ENCODE peak calls at places on chromosome 15, in four cellular contexts. F, M, V and I are unnamed samples.

GRCh38 chr15:59456114-59456513 is 18.1 kb downstream of the FAM81A start:
- DNase-seq in F (no peak), M (no peak), V (no peak), I (no peak)

GRCh38 chr15:28014623-28015200 is 84.4 kb downstream of the OCA2 start:
- DNase-seq in F (no peak), M (no peak), V (no peak), I (no peak)

GRCh38 chr15:50458301-50458700 is 34.1 kb downstream of the USP8 start:
- DNase-seq in F (no peak), M (no peak), V (no peak), I (no peak)

GRCh38 chr15:75666823-75667501 is 19.2 kb downstream of the SNX33 start:
- DNase-seq in F (peak), M (no peak), V (no peak), I (peak)

GRCh38 chr15:101637549-101638318 is 14.4 kb downstream of the TM2D3 start:
- DNase-seq in F (no peak), M (no peak), V (no peak), I (peak)

GRCh38 chr15:76196286-76196948 is 114.9 kb downstream of the ETFA start:
- DNase-seq in F (peak), M (no peak), V (no peak), I (peak)

GRCh38 chr15:25333049-25333448 is 105.8 kb downstream of the UBE3A start:
- DNase-seq in F (no peak), M (no peak), V (no peak), I (no peak)

GRCh38 chr15:25501828-25502446 is 63.1 kb upstream of the UBE3A start:
- DNase-seq in F (peak), M (peak), V (no peak), I (peak)

GRCh38 chr15:77632760-77633133 is at the start of gene LINGO1:
- DNase-seq in F (peak), M (no peak), V (no peak), I (no peak)

GRCh38 chr15:40953713-40954074 is 423 bp downstream of the CHAC1 start:
- DNase-seq in F (peak), M (no peak), V (no peak), I (no peak)

GRCh38 chr15:101811902-101812301 is at the start of gene OR4F15:
- DNase-seq in F (no peak), M (no peak), V (no peak), I (no peak)

GRCh38 chr15:59965741-59966140 is 38.4 kb upstream of the FOXB1 start:
- DNase-seq in F (no peak), M (no peak), V (no peak), I (no peak)

GRCh38 chr15:100997442-100997841 is 78.3 kb downstream of the LRRK1 start:
- DNase-seq in F (no peak), M (no peak), V (no peak), I (peak)

GRCh38 chr15:34331809-34332208 is 5.8 kb downstream of the SLC12A6 start:
- DNase-seq in F (no peak), M (no peak), V (no peak), I (no peak)

GRCh38 chr15:60370105-60370803 is 27.5 kb downstream of the ANXA2 start:
- DNase-seq in F (peak), M (no peak), V (no peak), I (no peak)

GRCh38 chr15:56871180-56871579 is 47.3 kb upstream of the TCF12 start:
- DNase-seq in F (peak), M (no peak), V (no peak), I (peak)

GRCh38 chr15:63203451-63204090 is 14.2 kb downstream of the RAB8B start:
- DNase-seq in F (no peak), M (no peak), V (no peak), I (peak)

DNA sequence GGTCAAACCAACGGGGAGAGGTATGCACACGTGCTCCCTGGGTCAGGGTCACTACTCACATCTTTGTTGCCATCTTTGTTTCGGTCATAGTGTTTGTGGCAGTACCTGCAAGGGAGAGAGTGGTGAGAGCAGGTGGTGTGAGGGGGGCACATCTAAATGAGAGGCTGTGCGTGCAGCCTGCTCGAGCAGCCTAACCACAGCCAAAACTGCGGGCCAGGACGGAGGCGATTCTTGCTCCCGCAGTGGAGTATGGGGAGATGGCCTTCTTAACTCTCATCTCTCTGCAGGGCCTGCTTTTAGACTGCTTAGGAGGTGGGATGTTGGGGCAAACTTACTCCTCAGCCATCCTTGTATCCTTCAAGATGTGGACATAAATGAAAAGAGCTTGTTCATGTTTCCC is 6.9 kb upstream of the PLA2G4F start:
- DNase-seq in F (no peak), M (no peak), V (no peak), I (no peak)
- H2AFZ ChIP-seq in F (no peak), M (no peak), V (no peak), I (no peak)

GRCh38 chr15:93917181-93917580 is 314.2 kb upstream of the MCTP2 start:
- DNase-seq in F (no peak), M (no peak), V (no peak), I (no peak)

GRCh38 chr15:93913871-93914270 is 317.5 kb upstream of the MCTP2 start:
- DNase-seq in F (no peak), M (no peak), V (no peak), I (no peak)

DNA sequence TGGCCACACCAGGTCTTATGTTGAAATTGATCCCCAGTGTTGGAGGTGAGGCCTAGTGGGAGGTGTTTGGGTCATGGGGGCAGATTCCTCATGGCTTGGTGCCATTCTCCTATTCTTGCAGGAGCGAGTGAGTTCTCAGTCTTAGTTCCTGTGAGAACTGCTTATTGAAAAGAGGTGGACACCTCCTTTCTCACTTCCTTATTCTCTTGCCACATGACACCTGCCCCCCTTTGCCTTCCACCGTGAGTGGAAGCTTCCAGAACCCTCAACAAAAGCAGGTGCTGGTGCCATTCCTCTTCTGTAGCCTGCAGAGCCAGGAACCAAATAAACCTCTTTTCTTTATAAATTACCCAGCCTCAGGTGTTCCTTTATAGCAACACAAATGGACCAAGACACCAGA is 318.1 kb upstream of the MCTP2 start:
- DNase-seq in F (no peak), M (no peak), V (no peak), I (no peak)
- H4K91ac ChIP-seq in F (no peak), M (no peak), V (no peak), I (no peak)

DNA sequence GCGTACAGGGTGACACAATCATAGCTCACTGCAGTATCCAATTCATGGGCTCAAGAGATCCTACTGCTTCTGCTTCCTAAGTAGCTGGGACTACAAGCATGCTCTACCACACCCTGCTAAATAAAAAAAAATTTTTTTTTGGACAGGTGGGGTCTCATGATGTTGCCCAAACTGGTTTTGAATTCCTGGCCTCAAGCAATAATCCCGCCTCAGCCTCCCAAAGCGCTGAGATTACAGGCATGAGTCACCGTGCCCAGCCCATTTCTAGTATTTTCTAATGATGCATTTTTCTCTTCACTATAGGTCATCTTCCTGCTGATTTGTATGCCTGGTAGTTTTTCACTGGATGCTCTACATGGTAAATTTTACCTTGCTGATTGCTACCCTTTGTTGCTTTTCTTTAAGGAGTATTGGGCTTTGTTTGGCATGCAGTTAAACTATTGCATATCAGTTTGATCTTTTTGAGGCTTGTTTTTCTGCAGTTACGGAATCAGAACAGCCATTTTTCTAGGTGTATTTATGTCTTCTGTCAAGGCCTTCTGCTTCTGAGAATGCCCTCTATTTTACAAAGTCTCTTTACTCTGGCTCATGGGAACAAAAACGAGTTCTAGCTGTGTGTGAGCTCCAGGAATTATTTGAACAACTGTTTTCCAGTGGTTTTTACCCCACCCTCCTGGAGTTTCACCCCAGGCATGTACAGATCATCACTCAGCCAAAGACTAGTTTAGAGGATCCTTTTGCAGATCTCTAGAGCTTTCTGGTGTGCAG is 14.3 kb upstream of the NPTN start:
- DNase-seq in F (no peak), M (no peak), V (no peak), I (no peak)
- H2AFZ ChIP-seq in F (no peak), M (no peak), V (no peak), I (no peak)

GRCh38 chr15:81195339-81195864 is 1.3 kb upstream of the IL16 start:
- DNase-seq in F (no peak), M (no peak), V (no peak), I (no peak)

GRCh38 chr15:81197255-81197630 is 564 bp downstream of the IL16 start:
- DNase-seq in F (no peak), M (no peak), V (no peak), I (no peak)

GRCh38 chr15:81197688-81198281 is 1.1 kb downstream of the IL16 start:
- DNase-seq in F (no peak), M (no peak), V (no peak), I (no peak)

GRCh38 chr15:81194723-81195122 is 2.0 kb upstream of the IL16 start:
- DNase-seq in F (no peak), M (no peak), V (no peak), I (no peak)

DNA sequence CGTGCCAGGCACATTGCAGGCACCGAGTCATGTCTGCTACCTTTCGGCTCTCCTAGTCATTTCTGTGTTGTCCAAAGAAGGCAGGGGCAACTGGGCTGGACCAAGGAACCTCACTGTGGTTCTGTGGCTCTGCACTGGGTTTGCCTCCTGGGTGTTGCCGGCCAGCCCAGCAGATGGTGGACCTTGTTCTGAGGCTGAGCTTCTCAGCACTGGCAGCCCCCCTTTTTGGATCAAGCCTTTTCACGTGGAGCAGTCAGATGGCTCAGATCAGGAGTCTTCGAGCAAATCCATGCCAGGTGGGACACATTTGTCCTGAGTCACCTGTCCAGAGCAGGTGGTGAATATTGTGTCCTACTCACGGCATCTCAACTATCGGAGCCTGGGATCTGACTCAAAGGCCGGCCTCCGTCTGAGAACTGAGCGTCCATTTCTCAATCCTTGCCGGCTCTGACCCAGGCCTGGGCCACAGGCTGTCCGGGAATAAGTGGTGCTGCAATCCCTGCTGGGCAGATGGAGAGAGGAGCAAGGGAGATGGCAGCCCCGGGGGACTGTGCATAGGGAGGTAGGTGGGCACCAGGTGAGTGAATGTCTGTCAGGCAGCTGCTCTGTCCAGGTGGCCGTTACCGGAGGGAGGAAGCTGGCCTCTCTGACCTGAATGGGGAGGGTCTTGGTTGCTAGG is at the start of gene IL16:
- DNase-seq in F (no peak), M (no peak), V (no peak), I (no peak)
- H4K91ac ChIP-seq in F (no peak), M (no peak), V (no peak), I (peak)

GRCh38 chr15:47719730-47720129 is 2.4 kb downstream of the SEMA6D start:
- DNase-seq in F (peak), M (no peak), V (no peak), I (no peak)
- H2AFZ ChIP-seq in F (no peak), M (no peak), V (no peak), I (no peak)

GRCh38 chr15:66848666-66849392 is 146.8 kb downstream of the SMAD6 start:
- DNase-seq in F (no peak), M (peak), V (no peak), I (no peak)
- H4K91ac ChIP-seq in F (peak), M (no peak), V (no peak), I (no peak)

GRCh38 chr15:71003314-71003713 is 110.7 kb downstream of the LRRC49 start:
- DNase-seq in F (peak), M (no peak), V (no peak), I (peak)
- H2AFZ ChIP-seq in F (no peak), M (no peak), V (no peak), I (no peak)

GRCh38 chr15:72231066-72231846 is at the start of gene PKM:
- DNase-seq in F (peak), M (peak), V (peak), I (peak)

GRCh38 chr15:72227720-72228119 is 3.3 kb downstream of the PKM start:
- DNase-seq in F (peak), M (no peak), V (no peak), I (no peak)

GRCh38 chr15:72230197-72231065 is 559 bp downstream of the PKM start:
- DNase-seq in F (peak), M (peak), V (peak), I (peak)

GRCh38 chr15:72229947-72230196 is 1.1 kb downstream of the PKM start:
- DNase-seq in F (no peak), M (no peak), V (no peak), I (no peak)

DNA sequence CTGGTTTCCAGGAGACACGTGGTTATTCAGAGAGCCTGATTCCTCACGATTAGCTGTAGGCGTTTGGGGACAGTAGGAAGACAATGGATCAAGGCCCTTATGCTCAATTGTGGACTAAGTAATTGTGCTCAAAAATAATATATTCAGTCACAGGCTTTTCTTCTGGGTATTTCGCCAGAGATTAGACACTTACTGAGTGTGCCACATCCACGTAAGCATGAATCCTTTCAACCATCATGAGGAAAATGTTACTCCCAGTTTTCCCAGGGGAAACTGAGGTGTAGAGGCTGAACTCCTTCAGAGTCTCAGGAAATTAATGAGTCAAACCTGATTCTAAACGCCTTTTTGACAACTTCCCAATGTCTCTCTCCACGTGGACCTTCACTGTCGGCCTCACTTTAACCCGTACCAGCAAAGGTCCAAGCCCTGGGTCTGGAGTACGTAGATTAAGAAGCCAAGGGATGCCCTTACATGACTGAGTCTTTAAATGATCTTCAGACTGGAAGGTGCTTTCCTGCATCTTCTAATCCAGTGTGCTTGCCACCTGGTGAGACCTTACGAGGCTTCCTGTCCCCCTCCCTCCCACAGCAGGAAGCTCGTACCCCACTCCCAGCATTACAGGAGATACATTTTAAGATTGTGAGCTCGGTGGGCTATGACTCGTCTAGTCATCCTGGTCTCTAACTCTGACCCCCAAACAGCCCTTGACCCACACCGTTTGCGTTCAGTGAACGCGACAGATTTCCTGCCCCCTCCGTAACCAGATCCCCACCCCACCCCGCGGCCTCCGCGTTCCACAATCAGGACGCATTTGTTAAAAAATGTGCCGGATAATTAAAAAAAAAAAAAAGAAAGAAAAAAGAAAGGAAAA is 1.7 kb downstream of the PKM start:
- DNase-seq in F (peak), M (no peak), V (no peak), I (peak)
- H4K91ac ChIP-seq in F (no peak), M (no peak), V (no peak), I (peak)